ENCODE peak calls at places on chromosomes 1 and 21, in nine cellular contexts. O is NCI-H1436; Y is nucleus accumbens; I is head of caudate nucleus; H is CD4-positive, CD25-positive, alpha-beta regulatory T cell; K is activated T-cell treated with anti-CD3 and anti-CD28 coated beads, Interleukin-2, amount 50 U/mL, for 72 hours; G is NCI-H1105; P is heart right ventricle; Z is stimulated activated CD4-positive, alpha-beta T cell treated with anti-CD3 and anti-CD28 coated beads, Interleukin-1b, Interleukin-23, amount 100 ng/mL, for 24 hours. L is an unnamed sample.

GRCh38 chr1:2231667-2232254 is 3.6 kb downstream of the SKI start:
- DNase-seq in I (peak), H (peak), K (peak), P (peak), O (no peak), G (no peak), Z (no peak), Y (peak), L (no peak)

GRCh38 chr1:32686387-32686786 is 16.2 kb downstream of the SYNC start:
- DNase-seq in Z (no peak), P (no peak), O (no peak), H (no peak), K (no peak), G (no peak), I (no peak), Y (no peak), L (no peak)

GRCh38 chr1:212873518-212873917 is 15.4 kb downstream of the FLVCR1 start:
- DNase-seq in O (no peak), H (no peak), Y (no peak), Z (no peak), K (no peak), P (no peak), G (no peak), I (no peak), L (no peak)

GRCh38 chr1:241475688-241476087 is 43.9 kb downstream of the FH start:
- DNase-seq in O (no peak), H (no peak), Z (no peak), K (no peak), I (no peak), P (no peak), Y (no peak), G (no peak), L (no peak)

GRCh38 chr1:226870323-226871046 is at the start of gene PSEN2:
- DNase-seq in P (peak), G (peak), I (no peak), O (peak), K (peak), Y (no peak), H (peak), Z (no peak), L (peak)

GRCh38 chr21:45920824-45921600 is 60.6 kb upstream of the COL6A1 start:
- DNase-seq in G (no peak), Y (no peak), P (no peak), Z (no peak), O (no peak), K (no peak), I (no peak), H (no peak), L (no peak)

GRCh38 chr1:206505702-206506375 is 1.5 kb upstream of the RASSF5 start:
- DNase-seq in Z (no peak), Y (no peak), G (no peak), K (no peak), I (no peak), H (no peak), P (no peak), O (no peak), L (no peak)

GRCh38 chr1:119703666-119704450 is 7.9 kb upstream of the PHGDH start:
- DNase-seq in Y (no peak), P (no peak), Z (no peak), K (no peak), I (no peak), G (no peak), O (no peak), H (no peak), L (no peak)

GRCh38 chr1:55172272-55172671 is 42.9 kb downstream of the USP24 start:
- DNase-seq in K (no peak), I (no peak), O (no peak), H (no peak), Z (no peak), P (no peak), Y (no peak), G (no peak), L (no peak)

GRCh38 chr1:161033751-161034150 is 5.0 kb downstream of the TSTD1 start:
- DNase-seq in K (no peak), H (no peak), O (no peak), P (no peak), Z (no peak), G (no peak), I (no peak), Y (no peak), L (no peak)

GRCh38 chr1:186060226-186060625 is 314.8 kb downstream of the TPR start:
- DNase-seq in K (no peak), Z (no peak), I (no peak), O (no peak), H (no peak), P (no peak), G (no peak), Y (no peak), L (no peak)

GRCh38 chr1:100671604-100672003 is 47.9 kb upstream of the VCAM1 start:
- DNase-seq in I (no peak), Y (no peak), H (no peak), O (no peak), Z (no peak), G (no peak), P (no peak), K (no peak), L (no peak)

GRCh38 chr1:45200906-45201500 is 5.4 kb downstream of the ZSWIM5 start:
- DNase-seq in I (no peak), O (no peak), H (no peak), K (no peak), G (no peak), Z (no peak), P (no peak), Y (no peak), L (no peak)

GRCh38 chr21:35648512-35648911 is 411.8 kb downstream of the SETD4 start:
- DNase-seq in Z (no peak), Y (no peak), I (no peak), H (no peak), K (no peak), G (peak), O (no peak), P (no peak), L (no peak)

GRCh38 chr21:45871616-45872236 is 109.8 kb upstream of the COL6A1 start:
- DNase-seq in G (no peak), P (no peak), K (no peak), Y (no peak), O (no peak), I (no peak), H (no peak), Z (no peak), L (no peak)

GRCh38 chr21:24045775-24046215 is 1561.5 kb downstream of the MRPL39 start:
- DNase-seq in I (peak), Y (peak), P (peak), Z (no peak), H (no peak), K (peak), O (no peak), G (no peak), L (peak)

GRCh38 chr1:19477284-19478240 is 7.8 kb downstream of the CAPZB start:
- DNase-seq in K (peak), O (no peak), G (no peak), H (no peak), Y (no peak), P (no peak), I (no peak), Z (no peak), L (no peak)

GRCh38 chr21:34276711-34277425 is 86.9 kb upstream of the KCNE2 start:
- DNase-seq in Z (no peak), I (no peak), O (no peak), Y (no peak), K (peak), P (no peak), H (no peak), G (no peak), L (no peak)

GRCh38 chr1:169941982-169942830 is 48.5 kb upstream of the SCYL3 start:
- DNase-seq in I (no peak), Z (no peak), P (no peak), O (no peak), K (no peak), Y (no peak), H (no peak), G (no peak), L (no peak)

GRCh38 chr1:36136535-36136934 is 11.5 kb upstream of the COL8A2 start:
- DNase-seq in K (no peak), O (no peak), P (peak), I (no peak), G (no peak), Y (no peak), Z (no peak), H (no peak), L (no peak)

GRCh38 chr1:159686599-159687299 is 27.6 kb downstream of the CRP start:
- DNase-seq in Y (no peak), H (no peak), P (no peak), I (no peak), K (no peak), O (no peak), G (no peak), Z (no peak), L (no peak)

L was measured in GOT3.